ENCODE peak calls at places on chromosome 10, in six cellular contexts. H is A549, S is K562, P is endothelial cell of umbilical vein, X is GM12878, I is HepG2. J is an unnamed sample.

GRCh38 chr10:110420401-110421193 is 77.1 kb upstream of the DUSP5 start:
- DNase-seq in H (no peak), X (no peak), I (no peak), S (no peak), P (peak; percentile 81), J (no peak)

GRCh38 chr10:22713853-22714523 is 390 bp downstream of the PIP4K2A start:
- DNase-seq in S (no peak), X (no peak), H (no peak), P (peak; percentile 29), I (no peak), J (peak; percentile 57)

GRCh38 chr10:118107040-118107439 is 60.3 kb upstream of the RAB11FIP2 start:
- DNase-seq in P (no peak), S (no peak), H (no peak), I (no peak), X (no peak), J (no peak)

GRCh38 chr10:89242340-89242680 is 9.3 kb downstream of the LIPA start:
- DNase-seq in H (no peak), S (no peak), I (peak; percentile 57), P (no peak), X (no peak), J (no peak)

GRCh38 chr10:70836319-70836718 is 20.6 kb downstream of the SGPL1 start:
- DNase-seq in I (no peak), H (no peak), S (no peak), P (no peak), X (no peak), J (no peak)

GRCh38 chr10:34792881-34793280 is 22.2 kb downstream of the PARD3 start:
- DNase-seq in I (no peak), H (no peak), S (no peak), X (no peak), P (no peak), J (no peak)

GRCh38 chr10:118992496-118992895 is 37.0 kb upstream of the NANOS1 start:
- DNase-seq in H (no peak), P (no peak), I (no peak), X (no peak), S (no peak), J (no peak)

GRCh38 chr10:33790506-33791283 is 456.2 kb upstream of the NRP1 start:
- DNase-seq in P (no peak), S (no peak), I (no peak), X (no peak), H (no peak), J (no peak)

GRCh38 chr10:119412831-119413737 is 129.4 kb downstream of the RGS10 start:
- DNase-seq in X (no peak), I (peak; percentile 34), S (no peak), H (no peak), P (no peak), J (no peak)

GRCh38 chr10:80460399-80461207 is 6.5 kb downstream of the TSPAN14 start:
- DNase-seq in I (peak; percentile 33), S (no peak), P (peak; percentile 34), H (no peak), X (no peak), J (peak; percentile 56)

GRCh38 chr10:74213571-74214162 is 62.6 kb downstream of the ADK start:
- DNase-seq in P (peak; percentile 67), I (peak; percentile 48), S (peak; percentile 52), H (peak; percentile 68), X (no peak), J (peak; percentile 65)

GRCh38 chr10:27359792-27360320 is 119.3 kb upstream of the ACBD5 start:
- DNase-seq in S (no peak), X (no peak), H (no peak), P (no peak), I (no peak), J (no peak)

GRCh38 chr10:97711640-97712267 is 1.8 kb upstream of the MARVELD1 start:
- DNase-seq in S (no peak), I (no peak), H (no peak), P (no peak), X (no peak), J (no peak)

GRCh38 chr10:201328-201771 is 66.1 kb downstream of the ZMYND11 start:
- DNase-seq in I (no peak), P (peak; percentile 81), S (no peak), H (no peak), X (no peak), J (no peak)

GRCh38 chr10:78756604-78757442 is 311.9 kb upstream of the ZMIZ1 start:
- DNase-seq in I (peak; percentile 90), S (no peak), P (peak; percentile 95), H (peak; percentile 93), X (no peak), J (peak; percentile 99)

GRCh38 chr10:93947055-93947454 is 46.7 kb upstream of the PLCE1 start:
- DNase-seq in S (no peak), X (no peak), P (no peak), H (no peak), I (peak; percentile 27), J (no peak)

DNA sequence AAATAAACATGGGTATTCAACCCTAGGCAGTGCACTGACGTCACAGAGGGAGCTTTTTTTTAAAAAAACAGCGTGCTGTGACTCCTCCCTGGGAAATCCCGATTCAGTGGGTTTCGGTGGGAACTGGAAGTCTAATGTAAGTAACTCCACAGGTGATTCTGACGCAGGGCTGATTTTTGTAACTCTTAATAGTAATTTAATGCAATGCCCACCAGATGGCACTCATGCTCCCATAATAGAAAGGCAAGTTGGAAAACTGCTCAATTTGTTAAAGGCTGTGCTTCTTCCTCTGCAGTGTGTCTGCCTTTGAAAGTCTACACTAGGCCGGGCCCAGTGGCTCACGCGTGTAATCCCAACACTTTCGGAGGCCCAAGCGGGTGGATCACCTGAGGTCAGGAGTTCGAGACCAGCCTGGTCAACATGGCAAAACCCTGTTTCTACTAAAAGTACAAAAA is 10.9 kb upstream of the RSU1 start:
- DNase-seq in P (peak; percentile 93), S (peak; percentile 24), H (peak; percentile 22), X (peak; percentile 48), I (peak; percentile 69), J (peak; percentile 72)
- TF ChIP-seq MYC in P (no peak), S (no peak), H (no peak), X (no peak), I (no peak), J (no peak)

DNA sequence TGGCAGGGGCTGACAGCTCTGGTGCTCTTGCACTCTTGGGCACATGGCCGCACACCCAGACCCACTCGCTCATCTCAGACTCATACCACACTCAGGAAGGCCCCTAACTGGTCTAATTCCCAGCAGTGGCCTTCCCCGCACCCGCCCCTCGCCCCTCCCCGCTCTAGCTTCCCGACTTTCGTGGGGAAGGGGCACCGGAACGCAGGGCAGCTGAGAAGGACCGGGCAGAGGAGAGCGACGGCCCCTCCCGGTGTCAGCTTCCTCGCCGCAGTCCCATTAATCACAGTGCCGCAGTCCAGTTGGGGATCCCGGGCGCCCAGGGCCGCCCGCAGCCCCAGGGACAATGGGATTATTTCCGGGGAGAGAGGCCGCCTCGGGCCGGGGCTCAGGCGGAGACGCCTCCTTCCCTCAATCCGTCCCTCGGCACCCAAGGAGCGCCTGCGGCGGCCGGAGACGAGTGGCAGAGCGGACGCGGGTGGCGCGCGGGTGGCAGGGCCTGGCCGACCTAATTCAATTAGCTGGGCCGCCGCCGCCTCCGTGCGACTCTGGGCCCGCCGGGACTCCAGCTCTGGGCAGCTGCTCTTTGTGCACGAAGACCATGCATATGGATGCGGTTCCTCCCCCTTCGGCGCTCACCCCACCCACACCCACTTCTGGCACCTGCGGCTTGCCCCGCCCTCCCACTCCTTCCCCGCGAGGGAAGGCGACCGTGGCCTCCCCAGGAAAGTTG is 7.8 kb upstream of the TLX1 start:
- DNase-seq in H (no peak), S (peak; percentile 13), X (no peak), I (no peak), P (no peak), J (no peak)
- TF ChIP-seq MYC in H (no peak), S (no peak), X (no peak), I (no peak), P (no peak), J (no peak)

GRCh38 chr10:132387723-132388210 is 9.2 kb upstream of the PWWP2B start:
- DNase-seq in I (peak; percentile 29), H (peak; percentile 93), S (peak; percentile 89), X (no peak), P (peak; percentile 28), J (peak; percentile 91)
- TF ChIP-seq MYC in I (peak; percentile 17), H (no peak), S (no peak), X (no peak), P (no peak), J (peak; percentile 54)

DNA sequence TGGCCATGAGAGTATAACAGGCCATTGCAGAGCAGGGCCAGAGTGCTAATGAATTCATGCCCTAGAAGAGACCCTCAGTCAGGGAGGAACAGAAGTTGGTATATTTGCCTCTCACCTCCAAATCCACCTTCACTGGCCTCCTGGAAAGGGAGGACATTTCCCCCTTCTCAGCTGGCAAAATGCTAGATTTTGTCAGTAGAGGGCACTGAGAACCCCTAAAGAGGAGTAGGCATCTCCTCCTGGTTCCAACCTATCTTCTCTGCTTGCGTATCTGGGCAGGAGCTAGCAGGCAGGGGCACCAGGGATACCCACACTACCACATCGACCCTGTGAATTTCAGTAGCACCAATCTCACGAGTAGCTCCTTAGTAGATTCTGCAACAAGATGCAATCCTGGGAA is 79.8 kb upstream of the GHITM start:
- DNase-seq in H (no peak), P (no peak), X (no peak), S (no peak), I (no peak), J (peak; percentile 32)
- TF ChIP-seq MYC in H (no peak), P (no peak), X (no peak), S (no peak), I (no peak), J (no peak)

GRCh38 chr10:124126711-124127385 is 33.5 kb upstream of the CHST15 start:
- DNase-seq in H (no peak), X (no peak), P (no peak), I (no peak), S (no peak), J (no peak)
- TF ChIP-seq MYC in H (no peak), X (no peak), P (no peak), I (no peak), S (no peak), J (no peak)

GRCh38 chr10:92593553-92594046 is 670 bp downstream of the KIF11 start:
- DNase-seq in S (no peak), P (peak; percentile 67), I (no peak), H (no peak), X (no peak), J (peak; percentile 45)

GRCh38 chr10:92592761-92593552 is at the start of gene KIF11:
- DNase-seq in S (peak; percentile 85), H (peak; percentile 84), X (peak; percentile 88), I (peak; percentile 95), P (peak; percentile 98), J (peak; percentile 99)

GRCh38 chr10:92591550-92592140 is 1.3 kb upstream of the KIF11 start:
- DNase-seq in X (peak; percentile 75), H (peak; percentile 77), I (peak; percentile 74), S (peak; percentile 57), P (peak; percentile 94), J (peak; percentile 98)

GRCh38 chr10:92594194-92594593 is 1.3 kb downstream of the KIF11 start:
- DNase-seq in P (peak; percentile 35), X (no peak), I (no peak), H (no peak), S (no peak), J (peak; percentile 31)

GRCh38 chr10:92590623-92591549 is 2.0 kb upstream of the KIF11 start:
- DNase-seq in H (peak; percentile 49), P (peak; percentile 59), X (no peak), S (peak; percentile 51), I (peak; percentile 72), J (peak; percentile 91)
- TF ChIP-seq MYC in H (no peak), P (no peak), X (no peak), S (no peak), I (no peak), J (peak; percentile 78)